ENCODE peak calls at places on chromosome 22, in four cellular contexts. Y is transverse colon, I is lung, Q is neural crest cell. D is an unnamed sample.

GRCh38 chr22:43315687-43316217 is 27.4 kb downstream of the SCUBE1 start:
- DNase-seq in Q (no peak), Y (no peak), I (no peak), D (no peak)

GRCh38 chr22:42910221-42910942 is 53.3 kb upstream of the ARFGAP3 start:
- DNase-seq in I (no peak), Q (no peak), Y (no peak), D (no peak)

GRCh38 chr22:43230983-43231723 is 44.2 kb upstream of the TTLL12 start:
- DNase-seq in Y (peak; percentile 54), I (peak; percentile 63), Q (peak; percentile 72), D (peak; percentile 66)

GRCh38 chr22:45240137-45240809 is 421 bp downstream of the KIAA0930 start:
- DNase-seq in Y (peak; percentile 35), Q (no peak), I (no peak), D (no peak)

GRCh38 chr22:20807315-20807752 is 33.4 kb downstream of the SERPIND1 start:
- DNase-seq in Y (no peak), Q (no peak), I (no peak), D (no peak)

GRCh38 chr22:45529966-45530575 is 27.4 kb downstream of the FBLN1 start:
- DNase-seq in Y (no peak), I (no peak), Q (no peak), D (no peak)

GRCh38 chr22:30129636-30130035 is 49.4 kb downstream of the HORMAD2 start:
- DNase-seq in Y (no peak), I (no peak), Q (no peak), D (no peak)

GRCh38 chr22:37189011-37189466 is 992 bp upstream of the C1QTNF6 start:
- DNase-seq in I (no peak), Y (no peak), Q (no peak), D (no peak)

GRCh38 chr22:37427128-37427710 is at the start of gene ELFN2:
- DNase-seq in Y (no peak), Q (no peak), I (no peak), D (no peak)